ENCODE peak calls at places on chromosomes 5 and 9, in nine cellular contexts. One of them, this sample, is unnamed.

GRCh38 chr9:95696701-95697100 is 178.8 kb upstream of the ERCC6L2 start:
- DNase-seq in hippocampal formation: no peak
- DNase-seq in NCI-H1092 treated with DMSO at 0.1 percent for 48 hours: no peak
- DNase-seq in AG04450: no peak
- DNase-seq in iris pigment epithelial cell: no peak
- DNase-seq in cardiac muscle cell: no peak
- DNase-seq in B cell: no peak
- DNase-seq in head of caudate nucleus: no peak
- DNase-seq in mucosa of descending colon: peak; percentile 52
- DNase-seq in this sample: no peak

GRCh38 chr9:110282023-110282766 is 25.9 kb upstream of the TXN start:
- DNase-seq in hippocampal formation: no peak
- DNase-seq in B cell: no peak
- DNase-seq in head of caudate nucleus: no peak
- DNase-seq in AG04450: no peak
- DNase-seq in NCI-H1092 treated with DMSO at 0.1 percent for 48 hours: no peak
- DNase-seq in mucosa of descending colon: no peak
- DNase-seq in cardiac muscle cell: peak; percentile 15
- DNase-seq in iris pigment epithelial cell: no peak
- DNase-seq in this sample: no peak

GRCh38 chr5:140321796-140322195 is 18.9 kb upstream of the PFDN1 start:
- DNase-seq in NCI-H1092 treated with DMSO at 0.1 percent for 48 hours: no peak
- DNase-seq in AG04450: no peak
- DNase-seq in cardiac muscle cell: no peak
- DNase-seq in hippocampal formation: peak; percentile 32
- DNase-seq in B cell: no peak
- DNase-seq in head of caudate nucleus: peak; percentile 42
- DNase-seq in mucosa of descending colon: no peak
- DNase-seq in iris pigment epithelial cell: no peak
- DNase-seq in this sample: no peak

GRCh38 chr5:32961066-32961429 is 249.9 kb downstream of the NPR3 start:
- DNase-seq in iris pigment epithelial cell: peak; percentile 45
- DNase-seq in hippocampal formation: no peak
- DNase-seq in mucosa of descending colon: no peak
- DNase-seq in head of caudate nucleus: no peak
- DNase-seq in B cell: no peak
- DNase-seq in cardiac muscle cell: no peak
- DNase-seq in NCI-H1092 treated with DMSO at 0.1 percent for 48 hours: no peak
- DNase-seq in AG04450: no peak
- DNase-seq in this sample: no peak

GRCh38 chr9:120348951-120349429 is 231.0 kb downstream of the CDK5RAP2 start:
- DNase-seq in NCI-H1092 treated with DMSO at 0.1 percent for 48 hours: peak; percentile 54
- DNase-seq in B cell: no peak
- DNase-seq in mucosa of descending colon: no peak
- DNase-seq in head of caudate nucleus: peak; percentile 25
- DNase-seq in iris pigment epithelial cell: peak; percentile 50
- DNase-seq in cardiac muscle cell: peak; percentile 79
- DNase-seq in AG04450: no peak
- DNase-seq in hippocampal formation: peak; percentile 37
- DNase-seq in this sample: no peak

GRCh38 chr5:83220331-83220730 is 143.0 kb downstream of the XRCC4 start:
- DNase-seq in cardiac muscle cell: no peak
- DNase-seq in head of caudate nucleus: no peak
- DNase-seq in mucosa of descending colon: no peak
- DNase-seq in B cell: no peak
- DNase-seq in iris pigment epithelial cell: no peak
- DNase-seq in AG04450: no peak
- DNase-seq in NCI-H1092 treated with DMSO at 0.1 percent for 48 hours: no peak
- DNase-seq in hippocampal formation: no peak
- DNase-seq in this sample: no peak

GRCh38 chr9:35864695-35865255 is 5.4 kb downstream of the OR13J1 start:
- DNase-seq in iris pigment epithelial cell: no peak
- DNase-seq in head of caudate nucleus: no peak
- DNase-seq in B cell: no peak
- DNase-seq in mucosa of descending colon: no peak
- DNase-seq in cardiac muscle cell: no peak
- DNase-seq in NCI-H1092 treated with DMSO at 0.1 percent for 48 hours: no peak
- DNase-seq in AG04450: no peak
- DNase-seq in hippocampal formation: no peak
- DNase-seq in this sample: no peak

GRCh38 chr9:79015951-79016350 is 555.8 kb upstream of the TLE4 start:
- DNase-seq in NCI-H1092 treated with DMSO at 0.1 percent for 48 hours: peak; percentile 54
- DNase-seq in mucosa of descending colon: no peak
- DNase-seq in head of caudate nucleus: no peak
- DNase-seq in hippocampal formation: no peak
- DNase-seq in AG04450: no peak
- DNase-seq in B cell: no peak
- DNase-seq in iris pigment epithelial cell: no peak
- DNase-seq in cardiac muscle cell: no peak
- DNase-seq in this sample: no peak

GRCh38 chr5:96329294-96329693 is 103.8 kb downstream of the PCSK1 start:
- DNase-seq in head of caudate nucleus: no peak
- DNase-seq in mucosa of descending colon: no peak
- DNase-seq in NCI-H1092 treated with DMSO at 0.1 percent for 48 hours: no peak
- DNase-seq in B cell: no peak
- DNase-seq in hippocampal formation: no peak
- DNase-seq in cardiac muscle cell: no peak
- DNase-seq in iris pigment epithelial cell: no peak
- DNase-seq in AG04450: no peak
- DNase-seq in this sample: no peak

GRCh38 chr9:96686638-96687335 is 31.7 kb upstream of the PRXL2C start:
- DNase-seq in cardiac muscle cell: peak; percentile 89
- DNase-seq in NCI-H1092 treated with DMSO at 0.1 percent for 48 hours: peak; percentile 82
- DNase-seq in hippocampal formation: peak; percentile 59
- DNase-seq in B cell: peak; percentile 81
- DNase-seq in head of caudate nucleus: peak; percentile 83
- DNase-seq in mucosa of descending colon: peak; percentile 43
- DNase-seq in iris pigment epithelial cell: peak; percentile 82
- DNase-seq in AG04450: no peak
- DNase-seq in this sample: peak; percentile 40

GRCh38 chr5:34550255-34550654 is 105.9 kb upstream of the RAI14 start:
- DNase-seq in NCI-H1092 treated with DMSO at 0.1 percent for 48 hours: no peak
- DNase-seq in head of caudate nucleus: no peak
- DNase-seq in iris pigment epithelial cell: no peak
- DNase-seq in B cell: no peak
- DNase-seq in cardiac muscle cell: no peak
- DNase-seq in hippocampal formation: no peak
- DNase-seq in AG04450: no peak
- DNase-seq in mucosa of descending colon: no peak
- DNase-seq in this sample: no peak

GRCh38 chr9:93812410-93812668 is 142.8 kb downstream of the BARX1 start:
- DNase-seq in AG04450: no peak
- DNase-seq in hippocampal formation: no peak
- DNase-seq in cardiac muscle cell: no peak
- DNase-seq in B cell: no peak
- DNase-seq in mucosa of descending colon: no peak
- DNase-seq in iris pigment epithelial cell: no peak
- DNase-seq in NCI-H1092 treated with DMSO at 0.1 percent for 48 hours: no peak
- DNase-seq in head of caudate nucleus: no peak
- DNase-seq in this sample: no peak

GRCh38 chr9:98192503-98193335 is at the start of gene CORO2A:
- DNase-seq in hippocampal formation: peak; percentile 32
- DNase-seq in mucosa of descending colon: peak; percentile 93
- DNase-seq in AG04450: peak; percentile 7
- DNase-seq in iris pigment epithelial cell: peak; percentile 72
- DNase-seq in head of caudate nucleus: peak; percentile 60
- DNase-seq in B cell: peak; percentile 69
- DNase-seq in NCI-H1092 treated with DMSO at 0.1 percent for 48 hours: peak; percentile 83
- DNase-seq in cardiac muscle cell: peak; percentile 76
- DNase-seq in this sample: peak; percentile 26

GRCh38 chr9:116156621-116157314 is 3.2 kb downstream of the PAPPA start:
- DNase-seq in mucosa of descending colon: peak; percentile 46
- DNase-seq in head of caudate nucleus: no peak
- DNase-seq in hippocampal formation: no peak
- DNase-seq in iris pigment epithelial cell: peak; percentile 83
- DNase-seq in AG04450: no peak
- DNase-seq in B cell: no peak
- DNase-seq in NCI-H1092 treated with DMSO at 0.1 percent for 48 hours: peak; percentile 45
- DNase-seq in cardiac muscle cell: peak; percentile 94
- DNase-seq in this sample: peak; percentile 52

GRCh38 chr5:116520706-116521105 is 53.9 kb downstream of the SEMA6A start:
- DNase-seq in head of caudate nucleus: no peak
- DNase-seq in hippocampal formation: no peak
- DNase-seq in iris pigment epithelial cell: no peak
- DNase-seq in AG04450: no peak
- DNase-seq in B cell: no peak
- DNase-seq in cardiac muscle cell: no peak
- DNase-seq in mucosa of descending colon: no peak
- DNase-seq in NCI-H1092 treated with DMSO at 0.1 percent for 48 hours: no peak
- DNase-seq in this sample: no peak

This sample was measured in retinal pigment epithelial cell.